ENCODE peak calls at places on chromosome 12, in five cellular contexts. R is neural progenitor cell, N is prostate gland, C is upper lobe of right lung, L is lung. S is an unnamed sample. For H3K4me1, the result is how much of the 10 kb centered on the place peaks cover.

GRCh38 chr12:131988054-131988796 is 38.5 kb downstream of the EP400 start:
- DNase-seq in R (peak), N (no peak), C (no peak), L (no peak), S (no peak)

GRCh38 chr12:6613015-6613775 is 6.0 kb upstream of the CHD4 start:
- DNase-seq in R (peak), N (peak), C (peak), L (peak), S (peak)

GRCh38 chr12:111434680-111435338 is 29.1 kb downstream of the SH2B3 start:
- DNase-seq in R (no peak), N (peak), C (no peak), L (no peak), S (peak)

GRCh38 chr12:124548854-124549378 is 18.5 kb downstream of the NCOR2 start:
- DNase-seq in R (no peak), N (peak), C (peak), L (peak), S (no peak)

GRCh38 chr12:26872623-26873022 is 39.6 kb upstream of the ITPR2 start:
- DNase-seq in R (no peak), N (no peak), C (no peak), L (no peak), S (no peak)

GRCh38 chr12:88325076-88325827 is 183.1 kb downstream of the TMTC3 start:
- DNase-seq in R (no peak), N (no peak), C (no peak), L (no peak), S (no peak)

GRCh38 chr12:116319316-116319715 is 41.8 kb upstream of the MED13L start:
- DNase-seq in R (no peak), N (no peak), C (no peak), L (no peak), S (no peak)

GRCh38 chr12:65561798-65562382 is 262.4 kb upstream of the HMGA2 start:
- DNase-seq in R (no peak), N (no peak), C (no peak), L (no peak), S (no peak)

GRCh38 chr12:40942326-40942725 is 245.8 kb upstream of the PDZRN4 start:
- DNase-seq in R (peak), N (no peak), C (no peak), L (no peak), S (no peak)

GRCh38 chr12:93461503-93461902 is 5.8 kb upstream of the MRPL42 start:
- DNase-seq in R (no peak), N (no peak), C (no peak), L (no peak), S (no peak)

GRCh38 chr12:98002887-98003493 is 512.4 kb upstream of the TMPO start:
- DNase-seq in R (peak), N (peak), C (no peak), L (peak), S (peak)

GRCh38 chr12:1644523-1645438 is 15.8 kb downstream of the WNT5B start:
- DNase-seq in R (no peak), N (peak), C (peak), L (peak), S (peak)

GRCh38 chr12:106296179-106296877 is 6.2 kb upstream of the TCP11L2 start:
- DNase-seq in R (no peak), N (no peak), C (no peak), L (no peak), S (no peak)

GRCh38 chr12:68538722-68539614 is 71.7 kb upstream of the RAP1B start:
- DNase-seq in R (peak), N (no peak), C (no peak), L (peak), S (peak)

GRCh38 chr12:100899301-100899700 is 104.7 kb downstream of the ANO4 start:
- DNase-seq in R (no peak), N (no peak), C (no peak), L (no peak), S (no peak)

GRCh38 chr12:31339831-31340622 is 14.1 kb upstream of the SINHCAF start:
- DNase-seq in R (no peak), N (no peak), C (no peak), L (no peak), S (no peak)

GRCh38 chr12:111215891-111216290 is 153.0 kb downstream of the PHETA1 start:
- DNase-seq in R (no peak), N (no peak), C (no peak), L (no peak), S (no peak)

GRCh38 chr12:123058471-123058870 is 78.0 kb downstream of the ARL6IP4 start:
- DNase-seq in R (no peak), N (no peak), C (peak), L (no peak), S (no peak)

GRCh38 chr12:53219116-53219955 is 12.3 kb upstream of the ITGB7 start:
- DNase-seq in R (no peak), N (no peak), C (peak), L (no peak), S (no peak)

GRCh38 chr12:81492131-81492720 is 266.9 kb downstream of the PPFIA2 start:
- DNase-seq in R (no peak), N (no peak), C (no peak), L (no peak), S (no peak)

GRCh38 chr12:68804654-68805591 is 3.1 kb upstream of the MDM2 start:
- DNase-seq in R (no peak), N (no peak), C (no peak), L (no peak), S (peak)

GRCh38 chr12:90305379-90305778 is 596.7 kb upstream of the ATP2B1 start:
- DNase-seq in R (no peak), N (peak), C (no peak), L (no peak), S (no peak)

GRCh38 chr12:71780207-71780822 is 25.7 kb downstream of the RAB21 start:
- DNase-seq in R (peak), N (peak), C (no peak), L (no peak), S (peak)

GRCh38 chr12:63863658-63864455 is 19.4 kb downstream of the SRGAP1 start:
- DNase-seq in R (no peak), N (no peak), C (no peak), L (no peak), S (no peak)

GRCh38 chr12:10392394-10392930 is 2.6 kb upstream of the KLRK1 start:
- DNase-seq in R (no peak), N (peak), C (no peak), L (peak), S (peak)

GRCh38 chr12:104263026-104263425 is 40.5 kb upstream of the EID3 start:
- DNase-seq in R (no peak), N (no peak), C (no peak), L (no peak), S (no peak)

GRCh38 chr12:97322388-97322787 is 140.2 kb upstream of the RMST start:
- DNase-seq in R (no peak), N (no peak), C (no peak), L (no peak), S (no peak)

GRCh38 chr12:132429932-132430643 is 59.9 kb upstream of the FBRSL1 start:
- DNase-seq in R (peak), N (peak), C (no peak), L (no peak), S (peak)

GRCh38 chr12:26810330-26810729 is 22.7 kb downstream of the ITPR2 start:
- DNase-seq in R (peak), N (peak), C (no peak), L (no peak), S (no peak)

GRCh38 chr12:29769162-29769820 is 14.5 kb downstream of the TMTC1 start:
- DNase-seq in R (no peak), N (no peak), C (no peak), L (no peak), S (no peak)

GRCh38 chr12:114835031-114835430 is 151.1 kb upstream of the TBX3 start:
- DNase-seq in R (no peak), N (no peak), C (no peak), L (no peak), S (no peak)

GRCh38 chr12:3106564-3106963 is 29.4 kb downstream of the TSPAN9 start:
- DNase-seq in R (no peak), N (no peak), C (no peak), L (no peak), S (no peak)

GRCh38 chr12:3110579-3110978 is 33.4 kb downstream of the TSPAN9 start:
- DNase-seq in R (no peak), N (no peak), C (no peak), L (no peak), S (no peak)

GRCh38 chr12:3105690-3106479 is 28.7 kb downstream of the TSPAN9 start:
- DNase-seq in R (no peak), N (no peak), C (no peak), L (no peak), S (no peak)

GRCh38 chr12:3107071-3107583 is 29.9 kb downstream of the TSPAN9 start:
- DNase-seq in R (peak), N (no peak), C (no peak), L (no peak), S (no peak)

DNA sequence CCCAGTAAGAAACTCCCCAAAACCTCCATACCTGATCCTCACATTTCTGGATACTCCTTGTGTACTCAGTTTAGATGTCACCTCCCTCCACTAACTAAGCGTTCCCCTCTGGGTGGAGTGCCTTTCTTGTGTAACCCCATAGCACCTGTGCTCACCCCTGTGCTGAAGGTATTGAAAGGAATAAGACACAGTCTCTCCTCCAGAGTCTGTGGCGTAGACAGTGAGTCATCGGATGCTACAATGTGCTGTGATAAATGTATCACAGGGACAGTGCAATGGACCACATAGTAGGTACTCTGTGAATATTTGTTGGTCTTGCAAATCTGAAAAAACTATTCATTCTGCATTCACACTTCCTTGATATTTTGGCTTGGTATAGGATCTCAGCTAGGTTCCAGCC is 30.8 kb downstream of the TSPAN9 start:
- DNase-seq in R (no peak), N (no peak), C (no peak), L (no peak), S (no peak)
- H3K4me1 ChIP-seq in R (under half), N (under half), C (under half), L (under half), S (under half)

DNA sequence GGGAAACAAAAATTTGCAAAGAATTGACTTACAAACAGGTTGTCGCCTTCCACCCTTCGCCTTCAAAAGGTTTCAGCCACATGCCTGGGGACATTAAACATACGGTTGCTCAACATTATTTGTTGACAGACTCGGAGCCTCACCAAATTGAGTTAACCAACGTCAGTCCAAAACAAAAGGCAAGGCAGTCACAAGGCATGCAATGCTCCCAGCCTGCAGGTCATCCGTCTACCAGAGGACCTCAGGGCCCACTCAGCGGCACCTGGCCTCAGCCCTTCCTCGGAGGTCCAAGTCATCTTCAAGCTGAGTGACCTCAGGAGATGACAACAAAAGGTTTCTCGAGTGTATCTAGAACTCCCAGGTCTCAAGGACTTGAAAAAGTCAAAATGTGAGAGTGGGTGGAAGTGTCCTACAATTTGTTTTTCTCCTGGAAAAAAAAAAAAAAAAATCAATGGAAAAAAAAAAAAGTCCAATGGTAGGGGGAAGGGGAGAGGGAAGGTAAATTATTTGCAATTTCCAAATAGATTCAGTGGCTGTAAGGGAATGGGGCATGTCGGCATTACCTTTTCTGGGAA is 64.3 kb downstream of the KDM2B start:
- DNase-seq in R (no peak), N (no peak), C (no peak), L (no peak), S (no peak)
- H3K4me1 ChIP-seq in R (under half), N (under half), C (under half), L (under half), S (under half)

DNA sequence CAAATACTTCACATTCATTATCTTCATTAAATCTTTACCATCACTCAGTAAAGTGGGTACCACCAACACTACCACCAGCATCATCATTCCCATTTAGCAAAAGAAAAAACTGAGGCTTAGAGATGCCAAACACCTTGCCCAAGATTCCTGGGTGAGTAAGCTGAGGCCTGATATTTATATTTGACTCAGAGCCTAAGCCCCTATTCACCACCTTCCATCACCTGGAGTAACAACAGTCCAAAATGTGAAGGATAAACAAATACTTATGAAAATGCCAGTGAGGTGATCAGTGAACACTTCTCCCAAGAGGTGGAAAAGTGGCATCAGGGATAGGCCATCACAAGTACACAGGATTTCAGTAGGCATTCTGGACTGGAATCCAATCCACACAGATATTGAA is 3.7 kb downstream of the SLC38A1 start:
- DNase-seq in R (no peak), N (no peak), C (no peak), L (no peak), S (no peak)
- H3K4me1 ChIP-seq in R (half or more), N (under half), C (under half), L (under half), S (under half)

GRCh38 chr12:51439330-51439729 is 14.7 kb downstream of the SLC4A8 start:
- DNase-seq in R (no peak), N (no peak), C (no peak), L (no peak), S (no peak)

GRCh38 chr12:51442324-51442723 is 17.7 kb downstream of the SLC4A8 start:
- DNase-seq in R (no peak), N (no peak), C (no peak), L (no peak), S (no peak)

GRCh38 chr12:51437471-51437870 is 12.8 kb downstream of the SLC4A8 start:
- DNase-seq in R (no peak), N (no peak), C (no peak), L (no peak), S (no peak)

GRCh38 chr12:51443573-51443972 is 18.9 kb downstream of the SLC4A8 start:
- DNase-seq in R (no peak), N (no peak), C (no peak), L (no peak), S (no peak)

DNA sequence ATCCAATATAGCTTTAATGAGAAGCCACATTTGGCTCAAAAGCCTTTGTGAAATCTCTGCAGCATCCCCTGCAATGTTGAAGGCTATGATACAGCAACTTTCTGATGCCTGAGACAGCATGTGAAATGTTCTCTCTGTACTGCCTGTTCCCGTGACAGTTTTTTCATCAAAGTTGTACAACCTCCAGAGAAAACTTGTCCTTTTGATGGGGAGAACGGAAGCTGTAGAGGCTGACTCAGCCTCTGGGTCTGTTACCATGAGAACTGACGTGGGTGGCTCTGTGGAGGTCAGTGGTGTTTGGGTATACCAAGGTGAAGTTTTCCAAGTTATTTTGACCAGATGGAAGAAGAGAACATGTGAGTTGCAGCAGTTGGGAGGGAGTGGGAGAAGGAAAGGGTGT is 17.0 kb downstream of the SLC4A8 start:
- DNase-seq in R (no peak), N (no peak), C (no peak), L (no peak), S (no peak)
- H3K4me1 ChIP-seq in R (under half), N (under half), C (under half), L (under half), S (under half)

GRCh38 chr12:107875772-107876171 is 101.3 kb downstream of the ASCL4 start:
- DNase-seq in R (no peak), N (no peak), C (no peak), L (no peak), S (no peak)

GRCh38 chr12:107873223-107873622 is 98.7 kb downstream of the ASCL4 start:
- DNase-seq in R (no peak), N (no peak), C (no peak), L (no peak), S (no peak)
- H3K4me1 ChIP-seq in R (under half), N (under half), C (under half), L (under half), S (under half)

GRCh38 chr12:102331419-102331818 is 133.8 kb upstream of the PMCH start:
- DNase-seq in R (no peak), N (no peak), C (no peak), L (no peak), S (no peak)

GRCh38 chr12:102329883-102330282 is 132.2 kb upstream of the PMCH start:
- DNase-seq in R (no peak), N (no peak), C (no peak), L (no peak), S (no peak)

GRCh38 chr12:102323799-102324198 is 126.2 kb upstream of the PMCH start:
- DNase-seq in R (no peak), N (no peak), C (no peak), L (no peak), S (no peak)

GRCh38 chr12:102322254-102322653 is 124.6 kb upstream of the PMCH start:
- DNase-seq in R (no peak), N (no peak), C (no peak), L (no peak), S (no peak)

DNA sequence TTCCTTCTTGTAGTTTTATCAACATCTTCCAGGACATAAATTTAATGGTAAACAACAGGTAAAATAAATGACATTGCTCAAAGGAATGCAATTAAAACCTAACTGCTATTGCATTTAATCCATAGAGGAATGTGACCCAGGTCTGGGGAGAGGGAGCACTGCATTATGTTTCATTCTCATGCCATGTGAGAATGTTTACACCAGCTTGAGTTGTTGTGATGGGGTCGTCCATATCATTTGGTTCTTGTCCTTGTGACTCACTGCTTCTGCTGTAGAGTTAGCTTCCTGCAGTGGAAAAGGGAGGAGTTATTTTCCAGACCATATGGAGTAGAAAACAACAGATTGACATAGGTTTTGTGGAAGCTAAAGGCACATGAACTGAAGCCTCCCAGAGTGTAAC is 129.4 kb upstream of the PMCH start:
- DNase-seq in R (no peak), N (no peak), C (no peak), L (no peak), S (no peak)
- H3K4me1 ChIP-seq in R (under half), N (under half), C (under half), L (under half), S (under half)

GRCh38 chr12:47772738-47773061 is 338 bp upstream of the SLC48A1 start:
- DNase-seq in R (no peak), N (no peak), C (no peak), L (no peak), S (no peak)
- H3K4me1 ChIP-seq in R (under half), N (under half), C (half or more), L (under half), S (under half)

DNA sequence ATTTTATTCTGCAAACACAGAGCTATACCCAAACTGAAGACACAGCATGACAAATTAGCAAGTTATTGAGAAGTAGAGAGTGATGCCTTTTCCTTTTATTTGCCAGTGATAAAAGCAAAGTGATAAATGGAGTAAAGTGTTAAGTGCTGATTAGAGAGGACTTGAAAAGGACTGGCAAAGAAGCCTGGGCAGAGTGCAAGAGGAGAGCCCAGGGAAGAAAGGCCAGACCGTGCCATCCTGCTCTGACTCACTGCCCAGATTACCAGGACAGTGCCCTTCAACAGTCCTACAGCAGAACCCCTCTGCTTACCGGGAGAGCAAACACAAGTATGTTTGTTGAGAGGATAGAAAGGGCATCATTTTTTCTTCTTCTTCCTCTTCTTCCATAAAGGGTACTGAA is 106.5 kb downstream of the ETV6 start:
- DNase-seq in R (no peak), N (no peak), C (no peak), L (no peak), S (peak)
- H3K4me1 ChIP-seq in R (under half), N (under half), C (under half), L (under half), S (under half)

GRCh38 chr12:19849208-19849607 is 409.9 kb downstream of the AEBP2 start:
- DNase-seq in R (no peak), N (no peak), C (no peak), L (no peak), S (no peak)
- H3K4me1 ChIP-seq in R (under half), N (under half), C (under half), L (under half), S (under half)

S was measured in small intestine.